ENCODE peak calls at places on chromosomes 1 and 21, in nine cellular contexts. H, X, P, Y, N, B, I, Q and L are unnamed samples.

GRCh38 chr1:56645663-56646330 is 683 bp downstream of the PRKAA2 start:
- DNase-seq in Y (peak; percentile 49), X (no peak), Q (peak; percentile 33), I (no peak), B (no peak), P (peak; percentile 25), H (peak; percentile 57), N (peak; percentile 49), L (no peak)

GRCh38 chr1:156591432-156592157 is at the start of gene NAXE:
- DNase-seq in Y (peak; percentile 8), N (peak; percentile 87), P (peak; percentile 80), X (peak; percentile 88), H (peak; percentile 69), Q (peak; percentile 73), B (peak; percentile 73), I (peak; percentile 89), L (peak; percentile 88)

GRCh38 chr1:239155466-239155865 is 230.9 kb upstream of the CHRM3 start:
- DNase-seq in P (no peak), N (no peak), I (no peak), Q (no peak), Y (no peak), X (no peak), H (no peak), B (no peak), L (no peak)

GRCh38 chr1:21337931-21338567 is 47.8 kb upstream of the ECE1 start:
- DNase-seq in N (no peak), H (no peak), P (peak; percentile 96), I (no peak), Y (no peak), X (no peak), B (peak; percentile 91), Q (no peak), L (no peak)

GRCh38 chr1:110829955-110830553 is 42.9 kb upstream of the CD53 start:
- DNase-seq in H (peak; percentile 14), X (peak; percentile 64), Q (no peak), B (no peak), I (peak; percentile 24), P (no peak), Y (peak; percentile 4), N (no peak), L (peak; percentile 79)

GRCh38 chr1:179025975-179026812 is 500 bp downstream of the FAM20B start:
- DNase-seq in H (peak; percentile 76), X (peak; percentile 93), Q (peak; percentile 74), Y (peak; percentile 62), B (peak; percentile 61), I (peak; percentile 79), P (peak; percentile 78), N (peak; percentile 64), L (peak; percentile 92)

GRCh38 chr21:42463861-42464515 is 32.0 kb downstream of the RSPH1 start:
- DNase-seq in N (no peak), B (no peak), Q (peak; percentile 22), P (no peak), H (peak; percentile 11), Y (no peak), X (no peak), I (no peak), L (peak; percentile 36)

GRCh38 chr1:64906447-64906846 is 59.9 kb downstream of the JAK1 start:
- DNase-seq in N (no peak), P (no peak), H (no peak), I (no peak), X (no peak), Y (no peak), B (no peak), Q (no peak), L (no peak)

GRCh38 chr1:178818416-178818815 is 52.5 kb downstream of the ANGPTL1 start:
- DNase-seq in Q (no peak), I (no peak), H (no peak), Y (no peak), N (no peak), P (no peak), B (no peak), X (no peak), L (no peak)

GRCh38 chr1:86155061-86155806 is 1.3 kb downstream of the COL24A1 start:
- DNase-seq in I (peak; percentile 13), H (peak; percentile 14), N (no peak), X (no peak), P (peak; percentile 38), Q (no peak), B (no peak), Y (no peak), L (no peak)

GRCh38 chr1:117613249-117613968 is 7.6 kb downstream of the TENT5C start:
- DNase-seq in Q (no peak), P (no peak), H (no peak), I (no peak), Y (no peak), N (no peak), X (peak; percentile 17), B (peak; percentile 8), L (peak; percentile 30)

GRCh38 chr1:56780832-56781231 is 38.4 kb downstream of the FYB2 start:
- DNase-seq in X (no peak), N (no peak), Q (no peak), B (no peak), P (no peak), H (no peak), I (no peak), Y (no peak), L (no peak)

GRCh38 chr1:112317140-112317539 is 78.9 kb upstream of the CTTNBP2NL start:
- DNase-seq in P (no peak), N (peak; percentile 19), X (no peak), B (no peak), Q (no peak), Y (no peak), I (no peak), H (no peak), L (no peak)

GRCh38 chr1:232382671-232383070 is 247.3 kb downstream of the SIPA1L2 start:
- DNase-seq in B (no peak), Y (no peak), P (no peak), X (no peak), Q (no peak), H (no peak), N (no peak), I (no peak), L (no peak)

GRCh38 chr1:17839641-17840196 is 84.6 kb downstream of the ACTL8 start:
- DNase-seq in I (no peak), P (no peak), N (no peak), H (no peak), X (no peak), B (no peak), Y (no peak), Q (no peak), L (no peak)

GRCh38 chr1:40240390-40240789 is 7.3 kb upstream of the TMCO2 start:
- DNase-seq in H (no peak), X (no peak), B (no peak), I (no peak), Q (no peak), N (no peak), Y (no peak), P (no peak), L (no peak)

GRCh38 chr1:47262787-47263413 is 30.9 kb upstream of the TAL1 start:
- DNase-seq in Q (no peak), I (peak; percentile 53), X (peak; percentile 65), Y (peak; percentile 30), N (no peak), H (no peak), P (peak; percentile 29), B (no peak), L (peak; percentile 54)

GRCh38 chr1:81834921-81835698 is 34.4 kb downstream of the ADGRL2 start:
- DNase-seq in H (no peak), Q (no peak), Y (no peak), X (no peak), I (no peak), P (peak; percentile 34), B (no peak), N (no peak), L (peak; percentile 18)